ENCODE peak calls at places on chromosome 6, in four cellular contexts. U is GM12878, L is K562, K is H1. D is an unnamed sample.

GRCh38 chr6:30810813-30811329 is 66.5 kb upstream of the IER3 start:
- DNase-seq in L (no peak), K (no peak), U (peak; percentile 92), D (peak; percentile 91)

GRCh38 chr6:157649311-157650260 is 173.5 kb upstream of the SNX9 start:
- DNase-seq in L (no peak), U (no peak), K (no peak), D (no peak)

GRCh38 chr6:27604986-27605385 is 132.1 kb upstream of the ZNF184 start:
- DNase-seq in L (peak; percentile 51), U (no peak), K (no peak), D (no peak)

GRCh38 chr6:100346828-100347227 is 117.9 kb downstream of the SIM1 start:
- DNase-seq in U (no peak), K (no peak), L (no peak), D (no peak)

GRCh38 chr6:127582777-127583462 is 5.9 kb downstream of the C6orf58 start:
- DNase-seq in U (no peak), K (no peak), L (no peak), D (peak; percentile 58)

GRCh38 chr6:39543117-39543516 is 182.1 kb downstream of the KIF6 start:
- DNase-seq in U (no peak), K (no peak), L (no peak), D (no peak)

GRCh38 chr6:105902401-105903031 is 183.6 kb upstream of the PRDM1 start:
- DNase-seq in K (no peak), L (no peak), U (no peak), D (no peak)

GRCh38 chr6:146460941-146461340 is 82.7 kb upstream of the RAB32 start:
- DNase-seq in U (no peak), K (no peak), L (no peak), D (no peak)

GRCh38 chr6:157645201-157645795 is 177.7 kb upstream of the SNX9 start:
- DNase-seq in K (no peak), U (no peak), L (no peak), D (no peak)

GRCh38 chr6:149899926-149900619 is 2.2 kb upstream of the RAET1E start:
- DNase-seq in K (no peak), U (no peak), L (no peak), D (no peak)

GRCh38 chr6:69181964-69182363 is 546.9 kb downstream of the ADGRB3 start:
- DNase-seq in K (no peak), L (no peak), U (no peak), D (no peak)

GRCh38 chr6:101085327-101085726 is 204.2 kb upstream of the ASCC3 start:
- DNase-seq in K (no peak), L (no peak), U (no peak), D (no peak)

GRCh38 chr6:47478233-47479155 is 905 bp downstream of the CD2AP start:
- DNase-seq in U (no peak), L (no peak), K (no peak), D (no peak)

GRCh38 chr6:161233986-161234620 is 39.8 kb downstream of the AGPAT4 start:
- DNase-seq in U (no peak), L (no peak), K (no peak), D (peak; percentile 13)

GRCh38 chr6:166601956-166602355 is 15.5 kb upstream of the RAMACL start:
- DNase-seq in L (no peak), U (no peak), K (no peak), D (no peak)

GRCh38 chr6:106486236-106486635 is 125.7 kb downstream of the CRYBG1 start:
- DNase-seq in U (no peak), L (no peak), K (no peak), D (no peak)

GRCh38 chr6:30816791-30817739 is 67.3 kb upstream of the DDR1 start:
- DNase-seq in U (peak; percentile 84), K (no peak), L (no peak), D (no peak)

GRCh38 chr6:129345890-129346289 is 364.1 kb downstream of the ARHGAP18 start:
- DNase-seq in L (no peak), U (no peak), K (no peak), D (no peak)

GRCh38 chr6:83365931-83366330 is 64.9 kb downstream of the ME1 start:
- DNase-seq in U (no peak), L (no peak), K (no peak), D (no peak)

GRCh38 chr6:67722861-67723261 is 912.2 kb upstream of the ADGRB3 start:
- DNase-seq in U (no peak), L (no peak), K (no peak), D (no peak)

GRCh38 chr6:33877982-33878381 is 74.2 kb upstream of the MLN start:
- DNase-seq in L (no peak), U (no peak), K (no peak), D (no peak)

GRCh38 chr6:33878541-33878940 is 74.7 kb upstream of the MLN start:
- DNase-seq in K (no peak), U (no peak), L (no peak), D (no peak)

GRCh38 chr6:33880104-33880678 is 76.4 kb upstream of the MLN start:
- DNase-seq in U (no peak), L (no peak), K (no peak), D (no peak)

GRCh38 chr6:33882154-33882553 is 78.4 kb upstream of the MLN start:
- DNase-seq in L (no peak), K (no peak), U (no peak), D (no peak)

GRCh38 chr6:33880746-33881145 is 76.9 kb upstream of the MLN start:
- DNase-seq in L (no peak), U (no peak), K (no peak), D (no peak)
- TF ChIP-seq EGR1 in L (no peak), U (no peak), K (no peak), D (no peak)

DNA sequence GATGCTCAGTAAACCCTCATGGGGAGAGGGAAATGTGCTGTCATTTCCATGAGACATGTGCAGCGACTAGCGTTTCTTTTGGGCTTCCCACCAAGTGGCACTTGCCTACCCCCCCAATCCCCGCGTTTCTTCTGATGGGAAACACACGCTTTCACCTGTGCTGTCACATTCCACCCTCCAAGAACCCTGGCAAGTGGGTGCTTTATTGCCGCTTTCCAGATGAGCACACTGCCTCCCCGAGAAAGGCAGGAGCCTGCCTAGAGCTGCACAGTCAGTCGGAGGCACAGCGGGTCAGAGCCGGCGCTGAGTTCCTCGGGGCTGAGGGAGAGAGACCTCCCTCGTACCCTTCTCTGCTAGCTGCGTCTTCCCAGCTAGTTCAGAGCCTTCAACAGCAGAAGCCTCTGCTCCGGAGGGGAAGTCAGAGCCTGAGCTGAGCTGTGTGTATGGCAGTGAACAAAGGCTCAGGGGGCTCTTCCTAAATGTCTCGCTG is 12.3 kb upstream of the CCDC167 start:
- DNase-seq in K (no peak), L (no peak), U (no peak), D (no peak)
- TF ChIP-seq EGR1 in K (no peak), L (no peak), U (no peak), D (no peak)

GRCh38 chr6:131867744-131868143 is 59.9 kb downstream of the ENPP1 start:
- DNase-seq in U (no peak), K (no peak), L (no peak), D (no peak)

GRCh38 chr6:131868836-131869235 is 61.0 kb downstream of the ENPP1 start:
- DNase-seq in K (no peak), U (no peak), L (no peak), D (no peak)
- TF ChIP-seq EGR1 in K (no peak), U (no peak), L (no peak), D (no peak)

GRCh38 chr6:11851405-11851804 is 72.8 kb upstream of the ADTRP start:
- DNase-seq in L (no peak), U (no peak), K (no peak), D (no peak)

GRCh38 chr6:11848852-11849731 is 70.5 kb upstream of the ADTRP start:
- DNase-seq in K (no peak), L (no peak), U (no peak), D (no peak)

GRCh38 chr6:11845664-11846577 is 67.3 kb upstream of the ADTRP start:
- DNase-seq in U (no peak), L (no peak), K (no peak), D (no peak)

GRCh38 chr6:11848252-11848651 is 69.6 kb upstream of the ADTRP start:
- DNase-seq in L (no peak), U (no peak), K (no peak), D (no peak)

GRCh38 chr6:11847515-11848244 is 69.1 kb upstream of the ADTRP start:
- DNase-seq in K (no peak), L (no peak), U (no peak), D (no peak)
- TF ChIP-seq EGR1 in K (no peak), L (no peak), U (no peak), D (no peak)

GRCh38 chr6:168216741-168217140 is 102.8 kb downstream of the DACT2 start:
- DNase-seq in U (no peak), L (no peak), K (no peak), D (no peak)
- TF ChIP-seq EGR1 in U (no peak), L (no peak), K (no peak), D (no peak)

DNA sequence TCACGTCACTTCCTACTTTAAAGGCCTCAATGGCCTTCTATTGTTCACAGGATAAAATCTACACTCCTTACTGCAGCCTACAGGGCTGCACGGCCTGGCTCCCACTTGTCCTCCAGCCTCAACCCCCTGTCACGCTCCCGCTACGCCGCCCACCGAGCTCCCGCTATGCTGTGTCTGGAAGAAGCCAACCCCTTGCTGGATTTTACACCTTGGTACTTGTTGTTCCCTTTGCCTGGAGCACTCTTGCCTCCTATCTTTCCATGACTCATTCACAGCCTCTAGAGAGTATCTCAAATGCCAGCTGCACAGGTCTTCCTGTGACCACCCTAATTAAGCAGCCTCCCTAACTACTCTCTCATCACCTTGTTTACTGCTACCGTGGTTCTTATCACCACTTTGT is 259.9 kb downstream of the PRKN start:
- DNase-seq in L (no peak), K (no peak), U (no peak), D (no peak)
- TF ChIP-seq EGR1 in L (no peak), K (no peak), U (no peak), D (no peak)

DNA sequence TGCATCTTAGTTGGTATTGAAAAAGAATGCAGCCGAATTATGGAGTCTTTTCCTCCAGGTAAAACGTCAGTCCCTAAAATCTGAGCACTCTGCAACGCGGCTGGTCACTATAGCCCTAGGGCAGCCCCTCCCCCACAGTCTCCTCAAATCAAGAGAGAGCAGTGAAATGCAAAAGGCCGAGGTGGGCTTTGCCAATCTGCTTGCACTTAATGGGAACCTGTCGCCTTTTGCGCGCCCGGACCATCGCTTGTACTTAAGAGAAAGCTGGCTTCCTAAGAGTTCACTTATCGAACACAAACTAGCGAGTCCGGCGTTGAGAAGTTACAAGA is 447 bp downstream of the MCM3 start:
- DNase-seq in K (no peak), L (peak; percentile 22), U (no peak), D (no peak)
- TF ChIP-seq EGR1 in K (no peak), L (no peak), U (no peak), D (no peak)

DNA sequence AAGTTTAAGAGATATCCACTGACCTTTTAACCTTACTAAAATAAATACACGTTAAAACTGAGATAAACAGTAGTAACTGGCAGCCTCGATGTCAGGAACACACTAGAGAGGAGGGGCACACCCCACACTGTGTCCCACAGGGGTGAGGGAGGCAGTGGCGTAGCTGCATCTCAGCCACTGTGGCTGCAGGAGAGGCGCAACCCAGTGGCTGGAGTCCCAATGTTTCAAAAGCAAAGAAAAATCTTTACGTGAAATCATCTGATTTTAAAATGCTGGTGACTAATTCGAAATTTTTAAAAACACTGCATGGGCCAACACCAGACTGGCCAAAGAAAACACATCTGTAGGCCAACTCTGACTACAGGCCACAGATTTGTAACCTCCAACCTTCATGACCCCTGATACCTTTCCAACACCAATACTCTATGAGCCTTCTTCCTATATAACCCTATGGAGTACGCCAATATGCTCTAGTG is 54.7 kb downstream of the TRAM2 start:
- DNase-seq in L (no peak), K (no peak), U (no peak), D (no peak)
- TF ChIP-seq EGR1 in L (no peak), K (no peak), U (no peak), D (no peak)